ENCODE peak calls at places on chromosomes 11 and 22, in seven cellular contexts. One of them, this sample, is unnamed.

GRCh38 chr11:103086461-103086860 is 5.5 kb downstream of the DCUN1D5 start:
- DNase-seq in osteocyte: no peak
- DNase-seq in HS-5: no peak
- DNase-seq in lower leg skin: no peak
- DNase-seq in ACHN: no peak
- DNase-seq in activated T-helper 9 cell treated with anti-CD3 and anti-CD28 coated beads, Interleukin-2, amount 50 U/mL, for 16 hours: no peak
- DNase-seq in MCF 10A: no peak
- DNase-seq in this sample: no peak

GRCh38 chr22:40410731-40411505 is 40.5 kb downstream of the SGSM3 start:
- DNase-seq in MCF 10A: no peak
- DNase-seq in ACHN: no peak
- DNase-seq in HS-5: no peak
- DNase-seq in activated T-helper 9 cell treated with anti-CD3 and anti-CD28 coated beads, Interleukin-2, amount 50 U/mL, for 16 hours: no peak
- DNase-seq in osteocyte: no peak
- DNase-seq in lower leg skin: no peak
- DNase-seq in this sample: no peak

GRCh38 chr11:108975641-108976071 is 310.8 kb downstream of the DDX10 start:
- DNase-seq in ACHN: no peak
- DNase-seq in HS-5: no peak
- DNase-seq in MCF 10A: no peak
- DNase-seq in activated T-helper 9 cell treated with anti-CD3 and anti-CD28 coated beads, Interleukin-2, amount 50 U/mL, for 16 hours: no peak
- DNase-seq in lower leg skin: no peak
- DNase-seq in osteocyte: no peak
- DNase-seq in this sample: no peak

GRCh38 chr11:17141156-17141555 is 63.7 kb upstream of the RPS13 start:
- DNase-seq in osteocyte: no peak
- DNase-seq in lower leg skin: no peak
- DNase-seq in MCF 10A: no peak
- DNase-seq in activated T-helper 9 cell treated with anti-CD3 and anti-CD28 coated beads, Interleukin-2, amount 50 U/mL, for 16 hours: no peak
- DNase-seq in HS-5: no peak
- DNase-seq in ACHN: no peak
- DNase-seq in this sample: no peak

GRCh38 chr11:121416909-121417567 is 35.1 kb upstream of the SORL1 start:
- DNase-seq in activated T-helper 9 cell treated with anti-CD3 and anti-CD28 coated beads, Interleukin-2, amount 50 U/mL, for 16 hours: peak
- DNase-seq in lower leg skin: peak
- DNase-seq in ACHN: peak
- DNase-seq in MCF 10A: peak
- DNase-seq in HS-5: peak
- DNase-seq in osteocyte: no peak
- DNase-seq in this sample: peak

GRCh38 chr11:115222863-115223530 is 281.2 kb downstream of the CADM1 start:
- DNase-seq in osteocyte: no peak
- DNase-seq in HS-5: no peak
- DNase-seq in lower leg skin: no peak
- DNase-seq in MCF 10A: no peak
- DNase-seq in activated T-helper 9 cell treated with anti-CD3 and anti-CD28 coated beads, Interleukin-2, amount 50 U/mL, for 16 hours: no peak
- DNase-seq in ACHN: no peak
- DNase-seq in this sample: no peak

GRCh38 chr22:49004484-49005399 is 822.9 kb downstream of the BRD1 start:
- DNase-seq in activated T-helper 9 cell treated with anti-CD3 and anti-CD28 coated beads, Interleukin-2, amount 50 U/mL, for 16 hours: no peak
- DNase-seq in HS-5: no peak
- DNase-seq in MCF 10A: no peak
- DNase-seq in osteocyte: peak
- DNase-seq in ACHN: no peak
- DNase-seq in lower leg skin: peak
- DNase-seq in this sample: no peak

GRCh38 chr11:61833926-61834277 is 5.8 kb downstream of the FADS2 start:
- DNase-seq in osteocyte: no peak
- DNase-seq in activated T-helper 9 cell treated with anti-CD3 and anti-CD28 coated beads, Interleukin-2, amount 50 U/mL, for 16 hours: no peak
- DNase-seq in MCF 10A: no peak
- DNase-seq in lower leg skin: no peak
- DNase-seq in HS-5: no peak
- DNase-seq in ACHN: no peak
- DNase-seq in this sample: no peak

GRCh38 chr11:23732026-23732425 is 764.8 kb upstream of the LUZP2 start:
- DNase-seq in MCF 10A: no peak
- DNase-seq in HS-5: no peak
- DNase-seq in activated T-helper 9 cell treated with anti-CD3 and anti-CD28 coated beads, Interleukin-2, amount 50 U/mL, for 16 hours: no peak
- DNase-seq in lower leg skin: no peak
- DNase-seq in osteocyte: no peak
- DNase-seq in ACHN: no peak
- DNase-seq in this sample: no peak

GRCh38 chr11:61603667-61604066 is 22.8 kb upstream of the SYT7 start:
- DNase-seq in HS-5: no peak
- DNase-seq in MCF 10A: no peak
- DNase-seq in osteocyte: no peak
- DNase-seq in ACHN: no peak
- DNase-seq in activated T-helper 9 cell treated with anti-CD3 and anti-CD28 coated beads, Interleukin-2, amount 50 U/mL, for 16 hours: no peak
- DNase-seq in lower leg skin: no peak
- DNase-seq in this sample: no peak

GRCh38 chr11:68312780-68313573 is 586 bp downstream of the LRP5 start:
- DNase-seq in osteocyte: no peak
- DNase-seq in activated T-helper 9 cell treated with anti-CD3 and anti-CD28 coated beads, Interleukin-2, amount 50 U/mL, for 16 hours: no peak
- DNase-seq in HS-5: no peak
- DNase-seq in MCF 10A: peak
- DNase-seq in lower leg skin: no peak
- DNase-seq in ACHN: no peak
- DNase-seq in this sample: no peak

GRCh38 chr11:31655483-31655882 is 145.9 kb downstream of the ELP4 start:
- DNase-seq in lower leg skin: no peak
- DNase-seq in activated T-helper 9 cell treated with anti-CD3 and anti-CD28 coated beads, Interleukin-2, amount 50 U/mL, for 16 hours: no peak
- DNase-seq in ACHN: peak
- DNase-seq in osteocyte: no peak
- DNase-seq in MCF 10A: peak
- DNase-seq in HS-5: peak
- DNase-seq in this sample: peak

GRCh38 chr11:110430267-110431211 is 791 bp downstream of the FDX1 start:
- DNase-seq in HS-5: no peak
- DNase-seq in lower leg skin: peak
- DNase-seq in activated T-helper 9 cell treated with anti-CD3 and anti-CD28 coated beads, Interleukin-2, amount 50 U/mL, for 16 hours: no peak
- DNase-seq in osteocyte: no peak
- DNase-seq in MCF 10A: peak
- DNase-seq in ACHN: peak
- DNase-seq in this sample: no peak

GRCh38 chr11:35688023-35688422 is 25.4 kb downstream of the TRIM44 start:
- DNase-seq in MCF 10A: no peak
- DNase-seq in osteocyte: no peak
- DNase-seq in ACHN: peak
- DNase-seq in lower leg skin: no peak
- DNase-seq in activated T-helper 9 cell treated with anti-CD3 and anti-CD28 coated beads, Interleukin-2, amount 50 U/mL, for 16 hours: no peak
- DNase-seq in HS-5: peak
- DNase-seq in this sample: no peak

GRCh38 chr22:43342347-43343261 is 568 bp downstream of the SCUBE1 start:
- DNase-seq in activated T-helper 9 cell treated with anti-CD3 and anti-CD28 coated beads, Interleukin-2, amount 50 U/mL, for 16 hours: no peak
- DNase-seq in ACHN: no peak
- DNase-seq in lower leg skin: no peak
- DNase-seq in MCF 10A: no peak
- DNase-seq in HS-5: no peak
- DNase-seq in osteocyte: no peak
- DNase-seq in this sample: no peak

GRCh38 chr22:28358244-28358777 is 321.3 kb downstream of the TTC28 start:
- DNase-seq in lower leg skin: no peak
- DNase-seq in MCF 10A: no peak
- DNase-seq in activated T-helper 9 cell treated with anti-CD3 and anti-CD28 coated beads, Interleukin-2, amount 50 U/mL, for 16 hours: no peak
- DNase-seq in ACHN: no peak
- DNase-seq in osteocyte: no peak
- DNase-seq in HS-5: no peak
- DNase-seq in this sample: no peak

GRCh38 chr22:50246242-50247175 is 1.7 kb upstream of the TUBGCP6 start:
- DNase-seq in lower leg skin: no peak
- DNase-seq in MCF 10A: no peak
- DNase-seq in HS-5: no peak
- DNase-seq in osteocyte: no peak
- DNase-seq in ACHN: no peak
- DNase-seq in activated T-helper 9 cell treated with anti-CD3 and anti-CD28 coated beads, Interleukin-2, amount 50 U/mL, for 16 hours: no peak
- DNase-seq in this sample: no peak

GRCh38 chr22:34429314-34429713 is 509.0 kb upstream of the LARGE1 start:
- DNase-seq in lower leg skin: no peak
- DNase-seq in activated T-helper 9 cell treated with anti-CD3 and anti-CD28 coated beads, Interleukin-2, amount 50 U/mL, for 16 hours: no peak
- DNase-seq in MCF 10A: no peak
- DNase-seq in HS-5: no peak
- DNase-seq in osteocyte: no peak
- DNase-seq in ACHN: no peak
- DNase-seq in this sample: no peak

GRCh38 chr11:103326070-103326794 is 217.0 kb downstream of the DYNC2H1 start:
- DNase-seq in osteocyte: no peak
- DNase-seq in MCF 10A: peak
- DNase-seq in ACHN: peak
- DNase-seq in HS-5: peak
- DNase-seq in activated T-helper 9 cell treated with anti-CD3 and anti-CD28 coated beads, Interleukin-2, amount 50 U/mL, for 16 hours: no peak
- DNase-seq in lower leg skin: no peak
- DNase-seq in this sample: peak

GRCh38 chr11:104254347-104254746 is 90.4 kb upstream of the PDGFD start:
- DNase-seq in osteocyte: no peak
- DNase-seq in MCF 10A: peak
- DNase-seq in lower leg skin: no peak
- DNase-seq in HS-5: no peak
- DNase-seq in activated T-helper 9 cell treated with anti-CD3 and anti-CD28 coated beads, Interleukin-2, amount 50 U/mL, for 16 hours: no peak
- DNase-seq in ACHN: peak
- DNase-seq in this sample: no peak

GRCh38 chr11:112229746-112230433 is 3.7 kb downstream of the PTS start:
- DNase-seq in activated T-helper 9 cell treated with anti-CD3 and anti-CD28 coated beads, Interleukin-2, amount 50 U/mL, for 16 hours: no peak
- DNase-seq in lower leg skin: no peak
- DNase-seq in HS-5: no peak
- DNase-seq in ACHN: no peak
- DNase-seq in osteocyte: no peak
- DNase-seq in MCF 10A: no peak
- DNase-seq in this sample: peak

GRCh38 chr22:39773976-39774539 is 119.5 kb downstream of the ENTHD1 start:
- DNase-seq in lower leg skin: no peak
- DNase-seq in HS-5: no peak
- DNase-seq in osteocyte: no peak
- DNase-seq in ACHN: no peak
- DNase-seq in MCF 10A: no peak
- DNase-seq in activated T-helper 9 cell treated with anti-CD3 and anti-CD28 coated beads, Interleukin-2, amount 50 U/mL, for 16 hours: no peak
- DNase-seq in this sample: no peak

GRCh38 chr11:73759520-73760065 is 1.3 kb downstream of the RAB6A start:
- DNase-seq in HS-5: peak
- DNase-seq in osteocyte: no peak
- DNase-seq in activated T-helper 9 cell treated with anti-CD3 and anti-CD28 coated beads, Interleukin-2, amount 50 U/mL, for 16 hours: no peak
- DNase-seq in MCF 10A: peak
- DNase-seq in ACHN: peak
- DNase-seq in lower leg skin: no peak
- DNase-seq in this sample: peak

GRCh38 chr11:8252946-8253345 is 10.7 kb downstream of the LMO1 start:
- DNase-seq in activated T-helper 9 cell treated with anti-CD3 and anti-CD28 coated beads, Interleukin-2, amount 50 U/mL, for 16 hours: no peak
- DNase-seq in MCF 10A: no peak
- DNase-seq in HS-5: no peak
- DNase-seq in ACHN: no peak
- DNase-seq in osteocyte: no peak
- DNase-seq in lower leg skin: peak
- DNase-seq in this sample: no peak

GRCh38 chr11:120717042-120717441 is 205.5 kb downstream of the GRIK4 start:
- DNase-seq in MCF 10A: no peak
- DNase-seq in osteocyte: no peak
- DNase-seq in ACHN: no peak
- DNase-seq in activated T-helper 9 cell treated with anti-CD3 and anti-CD28 coated beads, Interleukin-2, amount 50 U/mL, for 16 hours: no peak
- DNase-seq in HS-5: no peak
- DNase-seq in lower leg skin: peak
- DNase-seq in this sample: no peak

GRCh38 chr22:39789794-39790193 is 103.8 kb downstream of the ENTHD1 start:
- DNase-seq in MCF 10A: no peak
- DNase-seq in ACHN: no peak
- DNase-seq in osteocyte: no peak
- DNase-seq in HS-5: no peak
- DNase-seq in activated T-helper 9 cell treated with anti-CD3 and anti-CD28 coated beads, Interleukin-2, amount 50 U/mL, for 16 hours: no peak
- DNase-seq in lower leg skin: no peak
- DNase-seq in this sample: no peak

GRCh38 chr22:26172389-26172990 is 3.2 kb downstream of the SEZ6L start:
- DNase-seq in lower leg skin: no peak
- DNase-seq in HS-5: no peak
- DNase-seq in MCF 10A: peak
- DNase-seq in ACHN: peak
- DNase-seq in osteocyte: peak
- DNase-seq in activated T-helper 9 cell treated with anti-CD3 and anti-CD28 coated beads, Interleukin-2, amount 50 U/mL, for 16 hours: no peak
- DNase-seq in this sample: no peak

GRCh38 chr11:83070044-83070877 is 1.4 kb downstream of the RAB30 start:
- DNase-seq in HS-5: peak
- DNase-seq in ACHN: peak
- DNase-seq in activated T-helper 9 cell treated with anti-CD3 and anti-CD28 coated beads, Interleukin-2, amount 50 U/mL, for 16 hours: no peak
- DNase-seq in osteocyte: no peak
- DNase-seq in lower leg skin: no peak
- DNase-seq in MCF 10A: peak
- DNase-seq in this sample: peak

GRCh38 chr11:117786099-117786870 is 10.7 kb downstream of the DSCAML1 start:
- DNase-seq in osteocyte: no peak
- DNase-seq in MCF 10A: peak
- DNase-seq in lower leg skin: no peak
- DNase-seq in activated T-helper 9 cell treated with anti-CD3 and anti-CD28 coated beads, Interleukin-2, amount 50 U/mL, for 16 hours: no peak
- DNase-seq in ACHN: no peak
- DNase-seq in HS-5: no peak
- DNase-seq in this sample: no peak